ENCODE peak calls at places on chromosomes 7 and 10, in five cellular contexts. One of them, this sample, is unnamed.

GRCh38 chr7:103989200-103989784 is at the start of gene RELN:
- DNase-seq in cardiac fibroblast: peak
- DNase-seq in mucosa of descending colon: no peak
- DNase-seq in stomach: no peak
- DNase-seq in ascending aorta: no peak
- DNase-seq in this sample: no peak

GRCh38 chr7:4215176-4215720 is 466.8 kb upstream of the FOXK1 start:
- DNase-seq in stomach: no peak
- DNase-seq in ascending aorta: no peak
- DNase-seq in cardiac fibroblast: no peak
- DNase-seq in mucosa of descending colon: no peak
- DNase-seq in this sample: no peak

GRCh38 chr7:97639036-97639435 is 92.8 kb upstream of the TAC1 start:
- DNase-seq in ascending aorta: no peak
- DNase-seq in mucosa of descending colon: no peak
- DNase-seq in cardiac fibroblast: no peak
- DNase-seq in stomach: no peak
- DNase-seq in this sample: peak

GRCh38 chr10:3773465-3774017 is 11.5 kb downstream of the KLF6 start:
- DNase-seq in stomach: no peak
- DNase-seq in cardiac fibroblast: peak
- DNase-seq in mucosa of descending colon: no peak
- DNase-seq in ascending aorta: peak
- DNase-seq in this sample: no peak

GRCh38 chr10:63258920-63259678 is 126.0 kb downstream of the NRBF2 start:
- DNase-seq in stomach: no peak
- DNase-seq in mucosa of descending colon: no peak
- DNase-seq in cardiac fibroblast: no peak
- DNase-seq in ascending aorta: no peak
- DNase-seq in this sample: no peak

GRCh38 chr10:126663880-126664279 is 6.6 kb downstream of the C10orf90 start:
- DNase-seq in mucosa of descending colon: no peak
- DNase-seq in cardiac fibroblast: peak
- DNase-seq in ascending aorta: no peak
- DNase-seq in stomach: no peak
- DNase-seq in this sample: no peak

GRCh38 chr10:77125231-77125630 is 512.4 kb downstream of the KCNMA1 start:
- DNase-seq in ascending aorta: no peak
- DNase-seq in mucosa of descending colon: no peak
- DNase-seq in stomach: no peak
- DNase-seq in cardiac fibroblast: no peak
- DNase-seq in this sample: no peak

GRCh38 chr10:46273506-46274477 is 13.0 kb upstream of the ANTXRL start:
- DNase-seq in stomach: peak
- DNase-seq in cardiac fibroblast: no peak
- DNase-seq in ascending aorta: no peak
- DNase-seq in mucosa of descending colon: no peak
- DNase-seq in this sample: no peak

GRCh38 chr7:12328888-12329770 is 74.5 kb downstream of the VWDE start:
- DNase-seq in mucosa of descending colon: no peak
- DNase-seq in stomach: no peak
- DNase-seq in cardiac fibroblast: no peak
- DNase-seq in ascending aorta: no peak
- DNase-seq in this sample: no peak

GRCh38 chr10:44394696-44395383 is 9.9 kb upstream of the CXCL12 start:
- DNase-seq in ascending aorta: peak
- DNase-seq in cardiac fibroblast: no peak
- DNase-seq in stomach: no peak
- DNase-seq in mucosa of descending colon: no peak
- DNase-seq in this sample: no peak

GRCh38 chr7:135382162-135382561 is 127.7 kb downstream of the CNOT4 start:
- DNase-seq in ascending aorta: no peak
- DNase-seq in cardiac fibroblast: no peak
- DNase-seq in mucosa of descending colon: no peak
- DNase-seq in stomach: no peak
- DNase-seq in this sample: no peak

GRCh38 chr7:27958933-27959548 is 219.1 kb downstream of the TAX1BP1 start:
- DNase-seq in ascending aorta: no peak
- DNase-seq in stomach: no peak
- DNase-seq in mucosa of descending colon: no peak
- DNase-seq in cardiac fibroblast: no peak
- DNase-seq in this sample: no peak

GRCh38 chr10:49277973-49278372 is 21.0 kb upstream of the C10orf71 start:
- DNase-seq in cardiac fibroblast: no peak
- DNase-seq in ascending aorta: peak
- DNase-seq in mucosa of descending colon: no peak
- DNase-seq in stomach: no peak
- DNase-seq in this sample: no peak

GRCh38 chr7:44633254-44634186 is 27.1 kb downstream of the OGDH start:
- DNase-seq in mucosa of descending colon: no peak
- DNase-seq in stomach: peak
- DNase-seq in cardiac fibroblast: peak
- DNase-seq in ascending aorta: peak
- DNase-seq in this sample: peak

GRCh38 chr7:138738551-138739335 is 37.6 kb upstream of the SVOPL start:
- DNase-seq in ascending aorta: peak
- DNase-seq in mucosa of descending colon: peak
- DNase-seq in cardiac fibroblast: peak
- DNase-seq in stomach: peak
- DNase-seq in this sample: peak

GRCh38 chr10:124698560-124699470 is 45.4 kb downstream of the FAM53B start:
- DNase-seq in stomach: no peak
- DNase-seq in cardiac fibroblast: no peak
- DNase-seq in ascending aorta: no peak
- DNase-seq in mucosa of descending colon: peak
- DNase-seq in this sample: no peak

GRCh38 chr10:16640153-16640552 is 118.5 kb upstream of the C1QL3 start:
- DNase-seq in cardiac fibroblast: no peak
- DNase-seq in stomach: no peak
- DNase-seq in mucosa of descending colon: no peak
- DNase-seq in ascending aorta: no peak
- DNase-seq in this sample: no peak

GRCh38 chr10:80260295-80261243 is 28.9 kb downstream of the MAT1A start:
- DNase-seq in mucosa of descending colon: no peak
- DNase-seq in stomach: no peak
- DNase-seq in cardiac fibroblast: peak
- DNase-seq in ascending aorta: no peak
- DNase-seq in this sample: no peak

GRCh38 chr7:134030460-134030865 is 96.7 kb upstream of the LRGUK start:
- DNase-seq in mucosa of descending colon: no peak
- DNase-seq in ascending aorta: no peak
- DNase-seq in cardiac fibroblast: no peak
- DNase-seq in stomach: no peak
- DNase-seq in this sample: no peak

GRCh38 chr7:2522780-2523433 is 3.3 kb downstream of the LFNG start:
- DNase-seq in stomach: no peak
- DNase-seq in cardiac fibroblast: peak
- DNase-seq in ascending aorta: no peak
- DNase-seq in mucosa of descending colon: peak
- DNase-seq in this sample: no peak

GRCh38 chr7:29808075-29808786 is 1.9 kb downstream of the WIPF3 start:
- DNase-seq in ascending aorta: no peak
- DNase-seq in stomach: no peak
- DNase-seq in mucosa of descending colon: no peak
- DNase-seq in cardiac fibroblast: no peak
- DNase-seq in this sample: no peak
- H3K4me3 ChIP-seq in ascending aorta: no peak
- H3K4me3 ChIP-seq in stomach: peak
- H3K4me3 ChIP-seq in mucosa of descending colon: no peak
- H3K4me3 ChIP-seq in cardiac fibroblast: no peak
- H3K4me3 ChIP-seq in this sample: no peak

GRCh38 chr10:95656291-95657164 is at the start of gene ALDH18A1:
- DNase-seq in ascending aorta: peak
- DNase-seq in mucosa of descending colon: peak
- DNase-seq in stomach: peak
- DNase-seq in cardiac fibroblast: peak
- DNase-seq in this sample: peak

GRCh38 chr10:95653895-95654294 is 2.6 kb downstream of the ALDH18A1 start:
- DNase-seq in cardiac fibroblast: no peak
- DNase-seq in ascending aorta: no peak
- DNase-seq in mucosa of descending colon: no peak
- DNase-seq in stomach: no peak
- DNase-seq in this sample: no peak

GRCh38 chr10:95655571-95656290 is 780 bp downstream of the ALDH18A1 start:
- DNase-seq in ascending aorta: no peak
- DNase-seq in mucosa of descending colon: no peak
- DNase-seq in cardiac fibroblast: peak
- DNase-seq in stomach: no peak
- DNase-seq in this sample: no peak

GRCh38 chr10:95660283-95660682 is 3.8 kb upstream of the ALDH18A1 start:
- DNase-seq in stomach: no peak
- DNase-seq in cardiac fibroblast: peak
- DNase-seq in mucosa of descending colon: no peak
- DNase-seq in ascending aorta: no peak
- DNase-seq in this sample: peak

DNA sequence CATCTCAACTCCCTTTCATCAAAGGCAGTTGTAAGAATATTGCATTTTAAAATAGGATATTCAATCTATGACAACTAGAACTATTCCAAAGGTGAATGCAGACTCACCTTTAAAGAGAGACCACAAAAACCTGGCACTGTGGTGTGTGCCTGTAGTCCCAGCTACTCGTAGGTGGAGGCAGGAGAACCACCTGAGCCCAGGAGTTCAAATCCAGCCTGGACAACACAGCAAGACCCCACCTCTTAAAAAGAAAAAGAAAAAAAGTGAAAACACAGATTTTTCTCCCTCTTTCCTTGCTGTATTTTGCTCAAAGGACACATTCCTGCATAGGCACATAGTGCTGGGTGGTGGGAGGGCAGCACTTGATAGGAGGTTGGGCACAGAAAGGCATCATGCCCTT is 739 bp upstream of the ALDH18A1 start:
- DNase-seq in stomach: no peak
- DNase-seq in mucosa of descending colon: no peak
- DNase-seq in ascending aorta: no peak
- DNase-seq in cardiac fibroblast: no peak
- DNase-seq in this sample: no peak
- H3K4me3 ChIP-seq in stomach: peak
- H3K4me3 ChIP-seq in mucosa of descending colon: no peak
- H3K4me3 ChIP-seq in ascending aorta: peak
- H3K4me3 ChIP-seq in cardiac fibroblast: peak
- H3K4me3 ChIP-seq in this sample: no peak

GRCh38 chr7:111091623-111092370 is 870 bp downstream of the LRRN3 start:
- DNase-seq in stomach: no peak
- DNase-seq in mucosa of descending colon: no peak
- DNase-seq in ascending aorta: no peak
- DNase-seq in cardiac fibroblast: no peak
- DNase-seq in this sample: no peak

GRCh38 chr7:111088328-111088727 is 2.6 kb upstream of the LRRN3 start:
- DNase-seq in ascending aorta: no peak
- DNase-seq in mucosa of descending colon: no peak
- DNase-seq in stomach: no peak
- DNase-seq in cardiac fibroblast: no peak
- DNase-seq in this sample: no peak

GRCh38 chr7:111092406-111093160 is 1.7 kb downstream of the LRRN3 start:
- DNase-seq in cardiac fibroblast: no peak
- DNase-seq in mucosa of descending colon: no peak
- DNase-seq in ascending aorta: no peak
- DNase-seq in stomach: no peak
- DNase-seq in this sample: no peak

GRCh38 chr7:111090834-111091233 is at the start of gene LRRN3:
- DNase-seq in ascending aorta: peak
- DNase-seq in cardiac fibroblast: peak
- DNase-seq in stomach: no peak
- DNase-seq in mucosa of descending colon: no peak
- DNase-seq in this sample: no peak

DNA sequence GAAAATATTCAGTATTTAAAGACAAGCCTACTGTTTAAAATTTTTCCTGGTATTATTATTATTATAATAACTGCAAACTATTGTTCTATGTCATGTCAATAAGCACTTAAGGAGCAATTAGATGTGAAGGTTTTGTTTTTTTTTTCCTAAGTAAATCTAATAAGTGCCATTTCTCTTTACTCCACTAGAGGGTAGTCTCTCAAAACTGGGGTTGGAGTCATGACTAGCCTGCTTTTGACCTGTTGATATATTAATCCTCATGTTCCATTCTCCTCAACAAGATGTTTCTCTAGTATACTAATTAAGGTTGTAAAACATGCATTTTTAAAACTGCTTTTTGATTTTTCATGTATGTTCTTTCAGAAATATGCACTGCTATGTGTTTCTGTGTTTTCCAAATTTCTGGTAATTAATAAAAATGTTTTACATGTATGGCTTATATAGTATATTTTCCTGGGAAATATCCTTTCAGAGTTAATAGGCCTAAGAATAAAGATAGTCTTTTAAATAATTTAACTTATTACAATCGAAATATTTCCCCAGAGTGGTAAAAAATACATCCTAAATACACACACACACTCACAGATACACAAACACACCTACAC is 1.0 kb upstream of the LRRN3 start:
- DNase-seq in ascending aorta: no peak
- DNase-seq in cardiac fibroblast: peak
- DNase-seq in stomach: no peak
- DNase-seq in mucosa of descending colon: no peak
- DNase-seq in this sample: no peak
- H3K4me3 ChIP-seq in ascending aorta: no peak
- H3K4me3 ChIP-seq in cardiac fibroblast: no peak
- H3K4me3 ChIP-seq in stomach: no peak
- H3K4me3 ChIP-seq in mucosa of descending colon: no peak
- H3K4me3 ChIP-seq in this sample: no peak

DNA sequence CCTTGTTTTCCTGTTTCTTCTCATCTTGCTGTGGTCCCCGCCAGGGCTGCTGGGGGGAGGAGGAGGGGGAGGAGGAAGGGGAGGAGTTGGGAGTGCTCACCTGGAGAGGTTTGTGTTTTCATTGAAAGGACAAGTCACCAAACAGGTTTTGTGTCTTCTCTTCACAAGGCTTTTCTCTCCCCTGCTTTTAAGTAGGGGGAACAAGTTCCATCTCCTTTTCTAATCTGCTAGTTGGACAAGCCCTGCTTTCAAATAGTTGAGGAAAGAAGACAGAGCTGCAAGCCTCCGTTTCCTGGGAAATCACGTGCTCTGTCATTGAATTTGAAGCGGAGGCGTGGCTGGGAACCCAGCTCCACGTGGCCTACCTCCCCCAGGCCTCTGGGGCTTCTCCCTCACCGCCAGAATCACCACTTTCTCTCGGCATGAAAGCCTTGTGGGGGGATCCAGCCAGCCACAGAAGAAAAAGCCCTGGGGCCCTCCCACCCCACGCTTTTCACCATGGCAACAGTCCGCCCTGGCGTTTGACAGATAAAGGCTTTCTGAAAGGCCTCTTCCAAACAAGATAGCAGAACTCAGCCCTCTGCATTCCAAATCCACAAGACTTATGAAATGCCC is 51.5 kb downstream of the PROSER2 start:
- DNase-seq in mucosa of descending colon: no peak
- DNase-seq in stomach: peak
- DNase-seq in cardiac fibroblast: peak
- DNase-seq in ascending aorta: no peak
- DNase-seq in this sample: no peak
- H3K4me3 ChIP-seq in mucosa of descending colon: no peak
- H3K4me3 ChIP-seq in stomach: peak
- H3K4me3 ChIP-seq in cardiac fibroblast: no peak
- H3K4me3 ChIP-seq in ascending aorta: no peak
- H3K4me3 ChIP-seq in this sample: no peak

GRCh38 chr10:102648889-102649752 is 4.8 kb downstream of the TRIM8 start:
- DNase-seq in stomach: peak
- DNase-seq in mucosa of descending colon: no peak
- DNase-seq in ascending aorta: no peak
- DNase-seq in cardiac fibroblast: no peak
- DNase-seq in this sample: no peak
- H3K4me3 ChIP-seq in stomach: peak
- H3K4me3 ChIP-seq in mucosa of descending colon: no peak
- H3K4me3 ChIP-seq in ascending aorta: peak
- H3K4me3 ChIP-seq in cardiac fibroblast: peak
- H3K4me3 ChIP-seq in this sample: peak

This sample was measured in kidney epithelial cell.